ENCODE peak calls at places on chromosomes 16 and 17, in six cellular contexts. One of them, this sample, is unnamed.

GRCh38 chr17:39197380-39198185 is at the start of gene CACNB1:
- DNase-seq in tibial nerve: peak; percentile 64
- DNase-seq in germinal center: peak; percentile 83
- DNase-seq in EH: peak; percentile 86
- DNase-seq in ACHN: peak; percentile 84
- DNase-seq in stimulated activated CD4-positive, alpha-beta T cell treated with anti-CD3 and anti-CD28 coated beads, Interleukin-1b, Interleukin-23, amount 100 ng/mL, for 1 hour: peak; percentile 48
- DNase-seq in this sample: peak; percentile 77

GRCh38 chr17:75779250-75779986 is 5.2 kb upstream of the UNK start:
- DNase-seq in tibial nerve: peak; percentile 98
- DNase-seq in germinal center: peak; percentile 98
- DNase-seq in EH: peak; percentile 100
- DNase-seq in ACHN: peak; percentile 100
- DNase-seq in stimulated activated CD4-positive, alpha-beta T cell treated with anti-CD3 and anti-CD28 coated beads, Interleukin-1b, Interleukin-23, amount 100 ng/mL, for 1 hour: peak; percentile 76
- DNase-seq in this sample: peak; percentile 100

GRCh38 chr17:55157165-55157564 is 107.6 kb upstream of the HLF start:
- DNase-seq in tibial nerve: no peak
- DNase-seq in germinal center: no peak
- DNase-seq in EH: peak; percentile 63
- DNase-seq in ACHN: no peak
- DNase-seq in stimulated activated CD4-positive, alpha-beta T cell treated with anti-CD3 and anti-CD28 coated beads, Interleukin-1b, Interleukin-23, amount 100 ng/mL, for 1 hour: no peak
- DNase-seq in this sample: peak; percentile 75

GRCh38 chr17:9645858-9646555 is 690 bp downstream of the USP43 start:
- DNase-seq in tibial nerve: no peak
- DNase-seq in germinal center: peak; percentile 22
- DNase-seq in EH: no peak
- DNase-seq in ACHN: peak; percentile 76
- DNase-seq in stimulated activated CD4-positive, alpha-beta T cell treated with anti-CD3 and anti-CD28 coated beads, Interleukin-1b, Interleukin-23, amount 100 ng/mL, for 1 hour: no peak
- DNase-seq in this sample: peak; percentile 36

GRCh38 chr17:55577011-55577586 is 65.8 kb upstream of the SMIM36 start:
- DNase-seq in tibial nerve: peak; percentile 68
- DNase-seq in germinal center: peak; percentile 31
- DNase-seq in EH: peak; percentile 79
- DNase-seq in ACHN: no peak
- DNase-seq in stimulated activated CD4-positive, alpha-beta T cell treated with anti-CD3 and anti-CD28 coated beads, Interleukin-1b, Interleukin-23, amount 100 ng/mL, for 1 hour: no peak
- DNase-seq in this sample: peak; percentile 96

GRCh38 chr16:503150-504071 is 24.1 kb upstream of the CAPN15 start:
- DNase-seq in tibial nerve: no peak
- DNase-seq in germinal center: no peak
- DNase-seq in EH: no peak
- DNase-seq in ACHN: no peak
- DNase-seq in stimulated activated CD4-positive, alpha-beta T cell treated with anti-CD3 and anti-CD28 coated beads, Interleukin-1b, Interleukin-23, amount 100 ng/mL, for 1 hour: no peak
- DNase-seq in this sample: no peak

GRCh38 chr17:78781339-78782304 is at the start of gene CYTH1:
- DNase-seq in tibial nerve: no peak
- DNase-seq in germinal center: no peak
- DNase-seq in EH: peak; percentile 50
- DNase-seq in ACHN: peak; percentile 31
- DNase-seq in stimulated activated CD4-positive, alpha-beta T cell treated with anti-CD3 and anti-CD28 coated beads, Interleukin-1b, Interleukin-23, amount 100 ng/mL, for 1 hour: no peak
- DNase-seq in this sample: no peak

GRCh38 chr17:1347681-1348318 is 52.2 kb downstream of the YWHAE start:
- DNase-seq in tibial nerve: peak; percentile 25
- DNase-seq in germinal center: no peak
- DNase-seq in EH: no peak
- DNase-seq in ACHN: no peak
- DNase-seq in stimulated activated CD4-positive, alpha-beta T cell treated with anti-CD3 and anti-CD28 coated beads, Interleukin-1b, Interleukin-23, amount 100 ng/mL, for 1 hour: no peak
- DNase-seq in this sample: peak; percentile 50

GRCh38 chr16:23510154-23510914 is at the start of gene GGA2:
- DNase-seq in tibial nerve: peak; percentile 73
- DNase-seq in germinal center: peak; percentile 86
- DNase-seq in EH: peak; percentile 84
- DNase-seq in ACHN: peak; percentile 86
- DNase-seq in stimulated activated CD4-positive, alpha-beta T cell treated with anti-CD3 and anti-CD28 coated beads, Interleukin-1b, Interleukin-23, amount 100 ng/mL, for 1 hour: peak; percentile 74
- DNase-seq in this sample: peak; percentile 74

GRCh38 chr16:58413359-58413758 is 21.1 kb downstream of the GINS3 start:
- DNase-seq in tibial nerve: no peak
- DNase-seq in germinal center: peak; percentile 52
- DNase-seq in EH: peak; percentile 26
- DNase-seq in ACHN: no peak
- DNase-seq in stimulated activated CD4-positive, alpha-beta T cell treated with anti-CD3 and anti-CD28 coated beads, Interleukin-1b, Interleukin-23, amount 100 ng/mL, for 1 hour: no peak
- DNase-seq in this sample: no peak

GRCh38 chr16:53433930-53434435 is 288 bp upstream of the RBL2 start:
- DNase-seq in tibial nerve: peak; percentile 59
- DNase-seq in germinal center: no peak
- DNase-seq in EH: peak; percentile 81
- DNase-seq in ACHN: peak; percentile 81
- DNase-seq in stimulated activated CD4-positive, alpha-beta T cell treated with anti-CD3 and anti-CD28 coated beads, Interleukin-1b, Interleukin-23, amount 100 ng/mL, for 1 hour: no peak
- DNase-seq in this sample: peak; percentile 3

GRCh38 chr17:70604854-70605253 is 435.5 kb downstream of the KCNJ2 start:
- DNase-seq in tibial nerve: no peak
- DNase-seq in germinal center: no peak
- DNase-seq in EH: no peak
- DNase-seq in ACHN: no peak
- DNase-seq in stimulated activated CD4-positive, alpha-beta T cell treated with anti-CD3 and anti-CD28 coated beads, Interleukin-1b, Interleukin-23, amount 100 ng/mL, for 1 hour: no peak
- DNase-seq in this sample: no peak

GRCh38 chr16:72808754-72809153 is 239.2 kb downstream of the ZFHX3 start:
- DNase-seq in tibial nerve: no peak
- DNase-seq in germinal center: no peak
- DNase-seq in EH: no peak
- DNase-seq in ACHN: no peak
- DNase-seq in stimulated activated CD4-positive, alpha-beta T cell treated with anti-CD3 and anti-CD28 coated beads, Interleukin-1b, Interleukin-23, amount 100 ng/mL, for 1 hour: no peak
- DNase-seq in this sample: no peak

This sample was measured in iris pigment epithelial cell.